ENCODE peak calls at places on chromosomes 3 and 15, in ten cellular contexts. G, B, X, R, Q, K, E, I, S and Z are unnamed samples. For H3K4me1, the result is how much of the 10 kb centered on the place peaks cover.

GRCh38 chr3:128804017-128804816 is 75.2 kb upstream of the ACAD9 start:
- DNase-seq in G (no peak), B (no peak), X (no peak), R (peak), Q (no peak), K (no peak), E (no peak), I (no peak), S (no peak), Z (no peak)

GRCh38 chr3:37993811-37994638 is 3.4 kb downstream of the VILL start:
- DNase-seq in G (peak), B (peak), X (no peak), R (no peak), Q (no peak), K (peak), E (peak), I (peak), S (no peak), Z (peak)

GRCh38 chr15:48963524-48964113 is at the start of gene SHC4:
- DNase-seq in G (peak), B (peak), X (no peak), R (no peak), Q (peak), K (peak), E (peak), I (no peak), S (peak), Z (peak)

GRCh38 chr15:74168673-74169274 is 4.7 kb upstream of the ISLR start:
- DNase-seq in G (peak), B (no peak), X (no peak), R (no peak), Q (no peak), K (peak), E (no peak), I (peak), S (no peak), Z (no peak)

GRCh38 chr3:124780767-124781485 is 50.7 kb downstream of the UMPS start:
- DNase-seq in G (peak), B (peak), X (no peak), R (no peak), Q (no peak), K (peak), E (no peak), I (peak), S (no peak), Z (peak)

GRCh38 chr3:145906755-145907154 is 254.2 kb downstream of the PLOD2 start:
- DNase-seq in G (no peak), B (no peak), X (no peak), R (no peak), Q (no peak), K (no peak), E (no peak), I (no peak), S (no peak), Z (no peak)

GRCh38 chr3:160956785-160957184 is 148.4 kb downstream of the B3GALNT1 start:
- DNase-seq in G (no peak), B (no peak), X (no peak), R (no peak), Q (no peak), K (no peak), E (no peak), I (no peak), S (peak), Z (no peak)

GRCh38 chr15:55344206-55344605 is 25.2 kb downstream of the PIGB start:
- DNase-seq in G (no peak), B (no peak), X (no peak), R (no peak), Q (no peak), K (no peak), E (no peak), I (no peak), S (no peak), Z (no peak)

GRCh38 chr3:38142959-38143358 is 4.5 kb downstream of the MYD88 start:
- DNase-seq in G (no peak), B (no peak), X (no peak), R (no peak), Q (no peak), K (no peak), E (no peak), I (no peak), S (no peak), Z (no peak)

GRCh38 chr3:100053929-100054620 is 60.2 kb downstream of the FILIP1L start:
- DNase-seq in G (no peak), B (no peak), X (no peak), R (no peak), Q (no peak), K (no peak), E (no peak), I (no peak), S (peak), Z (no peak)

GRCh38 chr15:25795712-25796111 is 67.4 kb downstream of the ATP10A start:
- DNase-seq in G (no peak), B (no peak), X (no peak), R (no peak), Q (no peak), K (no peak), E (no peak), I (peak), S (no peak), Z (no peak)

GRCh38 chr3:98645039-98645438 is 51.6 kb upstream of the CPOX start:
- DNase-seq in G (no peak), B (no peak), X (no peak), R (no peak), Q (no peak), K (no peak), E (no peak), I (no peak), S (no peak), Z (no peak)

GRCh38 chr3:179063945-179064560 is 7.6 kb downstream of the ZMAT3 start:
- DNase-seq in G (no peak), B (no peak), X (no peak), R (no peak), Q (peak), K (no peak), E (no peak), I (no peak), S (no peak), Z (no peak)

GRCh38 chr15:71374607-71375352 is 259.5 kb downstream of the THSD4 start:
- DNase-seq in G (no peak), B (peak), X (no peak), R (no peak), Q (no peak), K (no peak), E (no peak), I (no peak), S (no peak), Z (no peak)

GRCh38 chr3:37093481-37093880 is 80.9 kb downstream of the LRRFIP2 start:
- DNase-seq in G (no peak), B (no peak), X (no peak), R (no peak), Q (no peak), K (no peak), E (no peak), I (no peak), S (no peak), Z (no peak)

GRCh38 chr15:72873379-72874233 is 90.0 kb upstream of the ADPGK start:
- DNase-seq in G (no peak), B (no peak), X (no peak), R (no peak), Q (no peak), K (no peak), E (no peak), I (peak), S (no peak), Z (no peak)

GRCh38 chr3:67654832-67655152 is 380 bp upstream of the SUCLG2 start:
- DNase-seq in G (no peak), B (no peak), X (no peak), R (no peak), Q (no peak), K (no peak), E (no peak), I (no peak), S (no peak), Z (peak)

GRCh38 chr15:101578443-101578894 is 73.7 kb downstream of the TM2D3 start:
- DNase-seq in G (no peak), B (peak), X (no peak), R (no peak), Q (peak), K (no peak), E (peak), I (peak), S (peak), Z (no peak)

DNA sequence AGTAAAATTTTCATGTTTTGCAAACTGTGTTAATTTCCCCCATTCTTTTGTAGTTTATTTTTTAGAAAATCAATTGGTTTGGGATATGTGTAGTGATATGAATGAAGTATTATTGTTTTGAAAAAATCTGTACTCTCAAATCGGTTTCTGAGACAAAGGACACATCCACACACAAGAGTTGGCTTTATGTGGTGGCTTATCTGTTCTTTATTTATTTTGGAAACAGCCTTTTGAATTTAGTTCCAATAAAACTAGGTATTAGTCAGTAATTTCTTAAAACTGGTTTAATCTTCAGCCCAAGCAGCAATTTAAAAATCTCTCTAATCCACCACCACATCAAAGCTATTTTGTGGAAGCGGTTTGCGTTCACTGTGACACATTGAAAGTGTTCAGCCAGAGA is 741.5 kb upstream of the GRM7 start:
- DNase-seq in G (no peak), B (no peak), X (no peak), R (no peak), Q (no peak), K (no peak), E (no peak), I (no peak), S (no peak), Z (no peak)
- TF ChIP-seq EP300 in G (no peak), B (no peak), X (no peak), R (no peak), Q (no peak), K (no peak), E (no peak), I (no peak), S (no peak), Z (no peak)

GRCh38 chr15:40084657-40085056 is 24.0 kb downstream of the BMF start:
- DNase-seq in G (no peak), B (no peak), X (no peak), R (no peak), Q (no peak), K (no peak), E (no peak), I (no peak), S (no peak), Z (no peak)
- H3K4me1 ChIP-seq in G (under half), B (half or more), X (under half), R (under half), Q (under half), K (half or more), E (half or more), I (under half), S (half or more), Z (half or more)

DNA sequence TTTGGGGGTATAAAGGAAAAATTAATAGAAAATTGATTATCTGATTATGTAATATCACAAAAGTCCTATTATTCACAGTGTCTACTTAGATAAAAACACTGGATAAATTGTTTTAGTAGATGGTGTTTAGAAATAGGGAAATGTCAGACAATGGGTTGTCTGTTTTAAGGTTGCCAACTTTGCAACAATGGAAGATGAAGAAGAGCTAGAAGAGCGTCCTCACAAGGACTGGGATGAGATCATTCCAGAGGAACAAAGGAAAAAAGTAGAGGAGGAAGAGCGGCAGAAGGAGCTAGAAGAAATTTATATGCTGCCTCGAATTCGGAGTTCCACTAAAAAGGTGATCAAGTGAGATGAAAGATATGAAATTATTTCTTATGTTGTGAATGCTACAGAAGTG is 84.0 kb downstream of the CHD2 start:
- DNase-seq in G (no peak), B (no peak), X (no peak), R (no peak), Q (no peak), K (no peak), E (no peak), I (no peak), S (no peak), Z (no peak)
- TF ChIP-seq EP300 in G (no peak), B (no peak), X (no peak), R (no peak), Q (no peak), K (no peak), E (no peak), I (no peak), S (no peak), Z (no peak)

GRCh38 chr3:120203016-120203415 is 82.0 kb downstream of the GPR156 start:
- DNase-seq in G (no peak), B (no peak), X (no peak), R (no peak), Q (no peak), K (peak), E (no peak), I (no peak), S (no peak), Z (no peak)
- H3K4me1 ChIP-seq in G (under half), B (under half), X (under half), R (under half), Q (under half), K (under half), E (under half), I (under half), S (under half), Z (under half)

DNA sequence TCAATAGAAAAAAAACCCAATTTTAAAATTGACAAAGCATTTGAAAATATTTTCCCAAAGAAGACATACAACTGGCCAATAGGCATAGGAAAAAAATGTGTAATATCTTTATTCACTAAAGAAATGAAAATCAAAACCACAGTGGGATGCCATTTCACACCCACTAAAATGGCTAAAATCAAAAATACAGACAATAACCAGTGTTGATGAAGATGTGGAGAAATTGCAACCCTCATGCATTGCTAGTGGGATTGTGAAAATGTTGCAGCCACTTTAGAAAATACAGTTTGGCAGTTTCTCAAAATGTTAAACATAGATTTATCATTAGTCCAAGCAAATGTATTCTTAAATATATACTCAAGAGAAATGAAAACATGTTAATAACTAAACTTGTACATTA is 315.1 kb upstream of the GPR149 start:
- DNase-seq in G (no peak), B (no peak), X (no peak), R (no peak), Q (no peak), K (no peak), E (no peak), I (no peak), S (no peak), Z (no peak)
- TF ChIP-seq EP300 in G (no peak), B (no peak), X (no peak), R (no peak), Q (no peak), K (no peak), E (no peak), I (no peak), S (no peak), Z (no peak)

DNA sequence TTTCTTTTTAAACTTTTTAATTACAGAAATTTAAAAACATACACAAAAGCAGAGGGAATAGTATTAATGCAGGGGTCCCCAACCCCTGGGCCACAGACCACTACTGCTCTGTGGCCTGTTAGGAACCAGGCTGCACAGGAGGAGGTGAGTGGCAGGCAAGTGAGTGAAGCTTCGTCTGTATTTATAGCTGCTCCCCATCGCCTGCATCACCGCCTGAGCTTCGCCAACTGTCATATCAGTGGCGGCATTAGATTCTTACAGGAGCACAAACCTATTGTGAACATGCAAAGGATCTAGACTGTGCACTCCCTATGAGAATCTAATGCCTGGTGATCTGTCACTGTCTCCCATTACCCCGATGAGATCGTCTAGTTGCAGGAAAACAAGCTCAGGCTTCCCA is 22.4 kb downstream of the CCR9 start:
- DNase-seq in G (no peak), B (no peak), X (no peak), R (no peak), Q (no peak), K (no peak), E (no peak), I (no peak), S (no peak), Z (no peak)
- H3K4me1 ChIP-seq in G (under half), B (under half), X (under half), R (under half), Q (under half), K (under half), E (under half), I (under half), S (under half), Z (under half)